ENCODE peak calls at places on chromosomes 12 and 14, in ten cellular contexts. J is IMR-90, B is pancreas, E is mucosa of descending colon, O is cardiac fibroblast, H is suprapubic skin, D is gastrocnemius medialis, V is Peyer's patch, S is nephron progenitor cell, Z is foreskin fibroblast. K is an unnamed sample.

GRCh38 chr12:109714141-109714912 is 702 bp downstream of the FAM222A start:
- DNase-seq in J (peak), B (peak), E (peak), O (peak), H (no peak), D (peak), V (peak), S (peak), Z (peak), K (peak)

GRCh38 chr12:100593490-100593889 is 20.0 kb downstream of the GAS2L3 start:
- DNase-seq in J (no peak), B (no peak), E (no peak), O (peak), H (no peak), D (no peak), V (no peak), S (no peak), Z (peak), K (no peak)

GRCh38 chr12:122880668-122881067 is 15.3 kb downstream of the VPS37B start:
- DNase-seq in J (peak), B (no peak), E (peak), O (peak), H (no peak), D (no peak), V (no peak), S (peak), Z (peak), K (peak)

GRCh38 chr14:77000340-77001235 is 27.9 kb downstream of the IRF2BPL start:
- DNase-seq in J (peak), B (peak), E (no peak), O (peak), H (no peak), D (peak), V (no peak), S (peak), Z (peak), K (no peak)

GRCh38 chr14:30521899-30522736 is 36.8 kb upstream of the G2E3 start:
- DNase-seq in J (peak), B (no peak), E (no peak), O (peak), H (no peak), D (no peak), V (no peak), S (no peak), Z (peak), K (no peak)

GRCh38 chr12:109329710-109330109 is 18.0 kb upstream of the MYO1H start:
- DNase-seq in J (no peak), B (no peak), E (no peak), O (no peak), H (no peak), D (no peak), V (no peak), S (no peak), Z (no peak), K (no peak)

GRCh38 chr12:111330800-111331752 is 37.8 kb downstream of the PHETA1 start:
- DNase-seq in J (peak), B (peak), E (no peak), O (peak), H (no peak), D (no peak), V (no peak), S (no peak), Z (peak), K (peak)

GRCh38 chr12:120879102-120879501 is 25.1 kb downstream of the SPPL3 start:
- DNase-seq in J (no peak), B (no peak), E (no peak), O (no peak), H (no peak), D (no peak), V (no peak), S (no peak), Z (no peak), K (no peak)

GRCh38 chr12:4215862-4216541 is 57.6 kb upstream of the CCND2 start:
- DNase-seq in J (no peak), B (no peak), E (no peak), O (no peak), H (no peak), D (no peak), V (no peak), S (no peak), Z (no peak), K (no peak)

GRCh38 chr14:105077649-105077995 is 12.4 kb upstream of the GPR132 start:
- DNase-seq in J (no peak), B (no peak), E (no peak), O (no peak), H (no peak), D (no peak), V (peak), S (no peak), Z (no peak), K (no peak)

GRCh38 chr12:91603060-91603459 is 420.4 kb upstream of the DCN start:
- DNase-seq in J (no peak), B (no peak), E (no peak), O (no peak), H (no peak), D (no peak), V (no peak), S (no peak), Z (peak), K (no peak)

GRCh38 chr14:101318271-101318670 is 243.0 kb upstream of the DIO3 start:
- DNase-seq in J (no peak), B (no peak), E (no peak), O (no peak), H (no peak), D (no peak), V (no peak), S (no peak), Z (no peak), K (no peak)

GRCh38 chr12:95326855-95327254 is 109.2 kb downstream of the VEZT start:
- DNase-seq in J (no peak), B (no peak), E (no peak), O (no peak), H (no peak), D (no peak), V (no peak), S (no peak), Z (no peak), K (no peak)

GRCh38 chr12:66693901-66694513 is 15.1 kb upstream of the GRIP1 start:
- DNase-seq in J (peak), B (peak), E (no peak), O (peak), H (no peak), D (no peak), V (no peak), S (peak), Z (peak), K (peak)

GRCh38 chr12:96414637-96415036 is 14.4 kb upstream of the CDK17 start:
- DNase-seq in J (no peak), B (no peak), E (no peak), O (no peak), H (no peak), D (no peak), V (no peak), S (no peak), Z (no peak), K (no peak)

GRCh38 chr12:112538740-112539139 is 120.0 kb downstream of the PTPN11 start:
- DNase-seq in J (no peak), B (no peak), E (no peak), O (no peak), H (no peak), D (no peak), V (no peak), S (no peak), Z (no peak), K (no peak)

GRCh38 chr12:6827437-6827894 is 741 bp upstream of the P3H3 start:
- DNase-seq in J (peak), B (peak), E (peak), O (peak), H (peak), D (peak), V (peak), S (peak), Z (peak), K (peak)

GRCh38 chr14:50082308-50082742 is 34.0 kb downstream of the VCPKMT start:
- DNase-seq in J (no peak), B (no peak), E (no peak), O (no peak), H (no peak), D (no peak), V (peak), S (no peak), Z (no peak), K (no peak)

GRCh38 chr14:58073516-58073915 is 78.5 kb downstream of the ARMH4 start:
- DNase-seq in J (no peak), B (no peak), E (no peak), O (no peak), H (no peak), D (no peak), V (no peak), S (no peak), Z (no peak), K (no peak)

GRCh38 chr14:58703149-58703509 is 65.4 kb downstream of the DACT1 start:
- DNase-seq in J (no peak), B (no peak), E (peak), O (no peak), H (no peak), D (no peak), V (peak), S (no peak), Z (no peak), K (no peak)

GRCh38 chr12:116053479-116054195 is 223.9 kb downstream of the MED13L start:
- DNase-seq in J (peak), B (no peak), E (no peak), O (peak), H (no peak), D (peak), V (peak), S (no peak), Z (peak), K (no peak)

GRCh38 chr12:2332947-2333346 is 280.2 kb downstream of the CACNA1C start:
- DNase-seq in J (peak), B (no peak), E (no peak), O (peak), H (peak), D (no peak), V (no peak), S (no peak), Z (no peak), K (no peak)

GRCh38 chr14:100615736-100616695 is 28.8 kb upstream of the BEGAIN start:
- DNase-seq in J (no peak), B (no peak), E (peak), O (no peak), H (peak), D (no peak), V (peak), S (no peak), Z (no peak), K (no peak)

GRCh38 chr14:66224492-66225178 is 261.5 kb upstream of the CCDC196 start:
- DNase-seq in J (no peak), B (no peak), E (peak), O (no peak), H (no peak), D (no peak), V (no peak), S (no peak), Z (no peak), K (no peak)

GRCh38 chr14:105138021-105138541 is 30.5 kb downstream of the JAG2 start:
- DNase-seq in J (no peak), B (peak), E (no peak), O (no peak), H (peak), D (no peak), V (no peak), S (no peak), Z (no peak), K (no peak)

GRCh38 chr14:103517626-103518415 is 4.8 kb downstream of the CKB start:
- DNase-seq in J (no peak), B (peak), E (peak), O (no peak), H (no peak), D (no peak), V (no peak), S (no peak), Z (peak), K (no peak)

GRCh38 chr14:94180655-94181271 is 6.6 kb downstream of the PPP4R4 start:
- DNase-seq in J (peak), B (no peak), E (no peak), O (peak), H (no peak), D (no peak), V (no peak), S (no peak), Z (peak), K (no peak)

GRCh38 chr14:52961060-52961639 is 10.3 kb upstream of the FERMT2 start:
- DNase-seq in J (peak), B (peak), E (peak), O (peak), H (no peak), D (peak), V (peak), S (peak), Z (peak), K (peak)

GRCh38 chr14:64298773-64299172 is 4.6 kb upstream of the ESR2 start:
- DNase-seq in J (no peak), B (no peak), E (no peak), O (peak), H (no peak), D (no peak), V (no peak), S (no peak), Z (peak), K (no peak)

GRCh38 chr14:67918838-67919237 is 99.3 kb downstream of the RAD51B start:
- DNase-seq in J (no peak), B (no peak), E (no peak), O (no peak), H (no peak), D (no peak), V (no peak), S (no peak), Z (no peak), K (no peak)

GRCh38 chr14:106843951-106844483 is 1317.6 kb downstream of the TMEM121 start:
- DNase-seq in J (no peak), B (peak), E (peak), O (no peak), H (no peak), D (no peak), V (peak), S (no peak), Z (no peak), K (peak)

DNA sequence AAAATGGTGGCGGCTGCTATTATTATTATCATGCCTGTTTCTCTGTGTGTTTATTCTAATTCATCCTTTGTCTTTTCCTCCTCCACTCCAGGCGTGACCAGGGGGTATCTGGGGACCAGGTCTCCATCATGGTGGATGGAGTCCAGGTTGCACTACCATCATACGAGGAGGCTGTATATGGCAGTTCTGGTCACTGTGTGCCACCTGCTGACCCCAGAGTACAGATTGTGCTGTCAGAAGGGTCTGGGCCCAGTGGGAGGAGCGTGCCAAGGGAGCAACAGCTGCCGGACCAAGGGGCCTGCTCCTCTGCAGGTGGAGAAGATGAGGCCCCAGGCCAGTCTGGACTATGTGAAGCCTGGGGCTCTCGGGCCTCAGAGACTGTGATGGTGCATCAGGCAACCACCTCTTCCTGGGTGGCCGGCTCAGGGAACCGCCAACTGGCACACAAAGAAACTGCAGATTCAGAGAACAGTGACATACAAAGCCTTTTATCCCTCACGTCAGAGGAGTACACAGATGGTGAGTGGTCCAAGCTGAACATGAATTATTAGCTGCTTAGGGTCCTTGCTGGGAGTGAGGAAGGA is 58.3 kb upstream of the SRSF5 start:
- DNase-seq in J (no peak), B (no peak), E (no peak), O (no peak), H (no peak), D (no peak), V (peak), S (peak), Z (peak), K (peak)
- TF ChIP-seq CTCF in J (peak), B (no peak), E (no peak), O (peak), H (no peak), D (no peak), V (peak), S (peak), Z (peak), K (peak)

GRCh38 chr14:37939442-37940028 is 268.2 kb upstream of the SSTR1 start:
- DNase-seq in J (no peak), B (no peak), E (no peak), O (no peak), H (no peak), D (no peak), V (no peak), S (no peak), Z (no peak), K (no peak)
- TF ChIP-seq CTCF in J (no peak), B (no peak), E (no peak), O (no peak), H (no peak), D (no peak), V (no peak), S (no peak), Z (no peak), K (no peak)

DNA sequence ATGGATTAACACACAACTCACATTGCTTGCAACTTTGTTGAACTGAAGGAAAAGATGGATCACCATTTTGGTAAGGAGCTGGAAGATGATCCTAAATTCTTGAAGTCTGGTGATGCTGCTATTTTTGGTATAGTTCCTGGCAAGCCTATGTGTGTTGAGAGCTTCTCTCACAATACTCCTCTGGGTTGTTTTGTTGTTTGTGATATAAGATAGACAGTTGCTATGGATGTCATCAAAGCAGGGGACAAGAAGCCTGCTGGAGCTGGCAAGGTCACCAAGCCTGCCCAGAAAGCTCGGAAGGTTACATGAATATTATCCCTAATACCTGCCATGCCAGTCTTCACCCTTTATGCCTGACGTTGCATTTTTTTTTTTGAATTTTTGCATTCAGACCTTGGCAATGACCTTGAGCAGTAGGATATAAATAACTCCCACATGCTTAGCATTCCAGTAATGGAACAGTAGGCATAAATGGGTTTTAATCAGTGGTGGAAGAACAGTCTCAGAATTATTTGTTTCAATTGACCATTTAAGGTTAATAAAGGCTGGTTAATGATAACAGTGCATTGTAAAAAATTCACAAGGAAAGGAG is 129.0 kb upstream of the SEL1L start:
- DNase-seq in J (no peak), B (no peak), E (no peak), O (no peak), H (no peak), D (no peak), V (no peak), S (no peak), Z (no peak), K (no peak)
- TF ChIP-seq CTCF in J (no peak), B (no peak), E (no peak), O (no peak), H (no peak), D (no peak), V (no peak), S (no peak), Z (no peak), K (no peak)

DNA sequence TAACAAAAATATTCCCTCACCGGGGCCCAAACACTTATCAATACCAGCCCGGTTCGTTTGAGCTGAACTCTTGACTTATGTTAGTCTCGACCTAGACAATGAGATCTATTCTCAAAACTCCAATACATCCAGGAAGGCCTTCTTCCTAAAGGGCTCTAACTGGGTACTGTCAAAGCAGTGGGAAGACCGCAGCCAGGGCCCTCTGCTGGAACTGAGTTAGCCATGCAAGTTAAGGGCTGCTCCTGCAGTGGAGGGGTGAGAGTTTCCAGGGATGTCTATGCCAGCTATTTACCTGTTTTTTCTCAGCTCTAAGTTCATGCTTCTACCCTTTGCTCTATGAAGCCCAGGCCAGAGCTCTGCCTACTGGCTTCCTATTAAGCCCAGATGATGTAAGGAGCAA is 348.8 kb downstream of the GXYLT1 start:
- DNase-seq in J (no peak), B (no peak), E (no peak), O (no peak), H (no peak), D (no peak), V (no peak), S (peak), Z (no peak), K (no peak)
- TF ChIP-seq CTCF in J (no peak), B (no peak), E (no peak), O (no peak), H (no peak), D (no peak), V (no peak), S (no peak), Z (no peak), K (no peak)

GRCh38 chr12:113647048-113647447 is 175.4 kb upstream of the LHX5 start:
- DNase-seq in J (no peak), B (no peak), E (no peak), O (no peak), H (no peak), D (no peak), V (no peak), S (peak), Z (no peak), K (peak)
- TF ChIP-seq CTCF in J (no peak), B (no peak), E (no peak), O (no peak), H (no peak), D (no peak), V (no peak), S (peak), Z (no peak), K (peak)

GRCh38 chr14:35138585-35138984 is 16.2 kb downstream of the PRORP start:
- DNase-seq in J (no peak), B (no peak), E (no peak), O (no peak), H (no peak), D (no peak), V (no peak), S (no peak), Z (no peak), K (no peak)

GRCh38 chr14:35146711-35147149 is 24.4 kb downstream of the PRORP start:
- DNase-seq in J (no peak), B (no peak), E (no peak), O (no peak), H (no peak), D (no peak), V (no peak), S (no peak), Z (no peak), K (no peak)

GRCh38 chr14:35144029-35144428 is 21.7 kb downstream of the PRORP start:
- DNase-seq in J (no peak), B (no peak), E (no peak), O (no peak), H (no peak), D (no peak), V (no peak), S (no peak), Z (no peak), K (no peak)

GRCh38 chr14:35140718-35141581 is 18.6 kb downstream of the PRORP start:
- DNase-seq in J (peak), B (no peak), E (no peak), O (no peak), H (no peak), D (no peak), V (no peak), S (no peak), Z (peak), K (no peak)
- TF ChIP-seq CTCF in J (peak), B (no peak), E (no peak), O (peak), H (no peak), D (peak), V (peak), S (no peak), Z (no peak), K (no peak)

DNA sequence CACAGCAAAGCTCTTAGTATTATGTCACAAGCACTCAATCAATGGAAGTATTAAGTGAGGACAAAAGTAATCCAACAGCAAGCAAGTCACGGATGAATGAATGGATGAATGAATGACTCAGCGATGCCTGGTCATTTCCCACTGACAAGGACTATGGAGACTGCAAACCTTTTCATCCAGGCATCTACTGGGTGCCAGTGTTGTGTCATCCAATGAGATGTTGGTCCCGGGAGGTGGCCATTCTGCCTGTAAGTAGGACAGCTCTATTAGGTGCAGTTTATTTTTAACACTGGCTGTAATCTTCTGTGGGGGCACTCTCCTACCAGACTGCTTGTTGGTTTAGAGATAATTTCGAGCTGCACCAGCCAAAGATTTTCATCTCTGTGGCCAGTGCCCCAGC is 39.4 kb downstream of the STAB2 start:
- DNase-seq in J (peak), B (peak), E (peak), O (no peak), H (no peak), D (peak), V (peak), S (no peak), Z (peak), K (peak)
- TF ChIP-seq CTCF in J (peak), B (no peak), E (peak), O (no peak), H (no peak), D (peak), V (peak), S (no peak), Z (no peak), K (no peak)